ENCODE peak calls at places on chromosomes 1 and 21, in nine cellular contexts. Z is IMR-90, E is A549, R is AG04450, L is breast epithelium, F is nephron progenitor cell, G is progenitor cell of endocrine pancreas, D is mammary epithelial cell, J is type B pancreatic cell. T is an unnamed sample.

GRCh38 chr1:66711420-66711819 is 40.8 kb upstream of the DYNLT5 start:
- DNase-seq in Z (no peak), E (peak; percentile 3), R (no peak), L (no peak), F (no peak), G (no peak), D (no peak), J (no peak), T (no peak)

GRCh38 chr1:26961826-26962225 is 1.6 kb upstream of the KDF1 start:
- DNase-seq in Z (peak; percentile 98), E (peak; percentile 61), R (peak; percentile 91), L (no peak), F (no peak), G (no peak), D (peak; percentile 87), J (no peak), T (peak; percentile 92)

GRCh38 chr1:186978596-186979556 is 150.1 kb downstream of the PLA2G4A start:
- DNase-seq in Z (no peak), E (no peak), R (no peak), L (no peak), F (no peak), G (no peak), D (no peak), J (no peak), T (no peak)

GRCh38 chr21:36696640-36697472 is 2.1 kb upstream of the SIM2 start:
- DNase-seq in Z (peak; percentile 6), E (no peak), R (no peak), L (no peak), F (no peak), G (no peak), D (no peak), J (no peak), T (no peak)

GRCh38 chr1:151237678-151238466 is 16.7 kb upstream of the PSMD4 start:
- DNase-seq in Z (no peak), E (no peak), R (no peak), L (no peak), F (no peak), G (no peak), D (no peak), J (no peak), T (no peak)

GRCh38 chr1:48916121-48917069 is 139.7 kb upstream of the BEND5 start:
- DNase-seq in Z (peak; percentile 2), E (peak; percentile 71), R (no peak), L (peak; percentile 28), F (peak; percentile 12), G (no peak), D (peak; percentile 61), J (no peak), T (no peak)

GRCh38 chr1:113416515-113416914 is 26.2 kb downstream of the MAGI3 start:
- DNase-seq in Z (no peak), E (no peak), R (no peak), L (no peak), F (no peak), G (no peak), D (no peak), J (no peak), T (no peak)

GRCh38 chr1:156385534-156386031 is 16.6 kb downstream of the RHBG start:
- DNase-seq in Z (peak; percentile 68), E (peak; percentile 70), R (peak; percentile 33), L (no peak), F (peak; percentile 84), G (peak; percentile 71), D (peak; percentile 32), J (no peak), T (peak; percentile 45)

GRCh38 chr21:14989359-14989758 is 75.4 kb downstream of the NRIP1 start:
- DNase-seq in Z (peak; percentile 77), E (no peak), R (peak; percentile 41), L (no peak), F (no peak), G (no peak), D (no peak), J (no peak), T (no peak)

GRCh38 chr1:236117710-236118109 is 24.6 kb upstream of the GPR137B start:
- DNase-seq in Z (no peak), E (no peak), R (no peak), L (no peak), F (no peak), G (no peak), D (no peak), J (no peak), T (no peak)

GRCh38 chr1:22570140-22570909 is 7.0 kb downstream of the EPHA8 start:
- DNase-seq in Z (no peak), E (no peak), R (no peak), L (no peak), F (no peak), G (no peak), D (no peak), J (no peak), T (no peak)

GRCh38 chr1:243598433-243598832 is 251.6 kb downstream of the AKT3 start:
- DNase-seq in Z (peak; percentile 93), E (peak; percentile 39), R (peak; percentile 54), L (no peak), F (no peak), G (no peak), D (peak; percentile 90), J (no peak), T (peak; percentile 89)

GRCh38 chr1:9314711-9315379 is 22.2 kb downstream of the SPSB1 start:
- DNase-seq in Z (no peak), E (no peak), R (no peak), L (no peak), F (no peak), G (no peak), D (no peak), J (no peak), T (no peak)

GRCh38 chr1:6440198-6441126 is 15.9 kb downstream of the ESPN start:
- DNase-seq in Z (peak; percentile 22), E (peak; percentile 37), R (no peak), L (no peak), F (peak; percentile 81), G (peak; percentile 55), D (peak; percentile 73), J (no peak), T (peak; percentile 21)

GRCh38 chr1:67889940-67890567 is 56.8 kb upstream of the GNG12 start:
- DNase-seq in Z (peak; percentile 93), E (peak; percentile 69), R (peak; percentile 49), L (no peak), F (no peak), G (no peak), D (peak; percentile 84), J (no peak), T (peak; percentile 79)

GRCh38 chr1:26851106-26851684 is 11.8 kb upstream of the SFN start:
- DNase-seq in Z (no peak), E (no peak), R (no peak), L (no peak), F (no peak), G (no peak), D (no peak), J (no peak), T (no peak)

GRCh38 chr1:30380625-30380984 is 342.8 kb downstream of the MATN1 start:
- DNase-seq in Z (no peak), E (no peak), R (no peak), L (no peak), F (no peak), G (no peak), D (no peak), J (no peak), T (no peak)

DNA sequence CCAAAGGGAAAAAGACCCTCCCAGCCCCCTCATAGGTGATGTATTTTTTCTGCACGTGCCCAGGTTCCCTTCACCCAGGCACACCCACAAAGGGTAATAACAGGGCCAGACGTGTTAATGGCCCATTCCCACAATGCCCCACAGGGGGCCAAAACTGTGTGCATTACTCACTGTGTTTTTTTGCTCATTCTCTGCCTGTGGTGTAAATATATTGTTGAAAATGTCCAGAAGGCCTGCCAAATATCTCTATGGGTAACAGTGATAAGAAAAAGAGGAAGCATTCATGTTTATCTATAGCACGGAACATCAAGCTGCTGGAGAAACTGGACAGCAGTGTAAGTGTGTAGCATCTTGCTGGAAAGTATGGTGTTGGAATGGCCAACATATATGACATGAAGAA is 21.9 kb downstream of the RHEX start:
- DNase-seq in Z (no peak), E (no peak), R (no peak), L (no peak), F (no peak), G (no peak), D (no peak), J (no peak), T (no peak)
- TF ChIP-seq CTCF in Z (no peak), E (no peak), R (no peak), L (no peak), F (no peak), G (no peak), D (no peak), J (peak; percentile 51), T (peak; percentile 27)

DNA sequence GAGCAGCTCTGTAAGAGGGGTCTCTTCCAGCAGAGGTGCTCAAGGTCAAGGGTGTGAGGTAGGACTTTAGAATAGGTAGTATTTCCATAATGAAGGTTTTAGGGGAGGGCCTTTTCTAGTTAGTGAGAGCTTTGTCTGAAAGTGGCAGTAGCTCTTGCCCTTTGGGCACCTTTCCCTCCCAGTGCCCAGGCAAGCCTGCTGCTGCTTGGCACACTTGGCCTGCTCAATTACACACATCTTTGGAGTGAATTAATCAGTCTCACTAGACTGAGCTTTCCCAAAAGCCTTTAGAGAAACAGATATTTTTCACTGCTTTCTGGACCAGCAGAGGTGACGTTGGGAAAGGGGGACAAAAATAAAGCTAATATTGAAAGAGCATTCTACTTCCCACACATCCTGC is 48.0 kb downstream of the MAB21L3 start:
- DNase-seq in Z (no peak), E (no peak), R (no peak), L (no peak), F (no peak), G (no peak), D (no peak), J (no peak), T (no peak)
- TF ChIP-seq CTCF in Z (no peak), E (no peak), R (no peak), L (no peak), F (no peak), G (no peak), D (no peak), J (no peak), T (no peak)

DNA sequence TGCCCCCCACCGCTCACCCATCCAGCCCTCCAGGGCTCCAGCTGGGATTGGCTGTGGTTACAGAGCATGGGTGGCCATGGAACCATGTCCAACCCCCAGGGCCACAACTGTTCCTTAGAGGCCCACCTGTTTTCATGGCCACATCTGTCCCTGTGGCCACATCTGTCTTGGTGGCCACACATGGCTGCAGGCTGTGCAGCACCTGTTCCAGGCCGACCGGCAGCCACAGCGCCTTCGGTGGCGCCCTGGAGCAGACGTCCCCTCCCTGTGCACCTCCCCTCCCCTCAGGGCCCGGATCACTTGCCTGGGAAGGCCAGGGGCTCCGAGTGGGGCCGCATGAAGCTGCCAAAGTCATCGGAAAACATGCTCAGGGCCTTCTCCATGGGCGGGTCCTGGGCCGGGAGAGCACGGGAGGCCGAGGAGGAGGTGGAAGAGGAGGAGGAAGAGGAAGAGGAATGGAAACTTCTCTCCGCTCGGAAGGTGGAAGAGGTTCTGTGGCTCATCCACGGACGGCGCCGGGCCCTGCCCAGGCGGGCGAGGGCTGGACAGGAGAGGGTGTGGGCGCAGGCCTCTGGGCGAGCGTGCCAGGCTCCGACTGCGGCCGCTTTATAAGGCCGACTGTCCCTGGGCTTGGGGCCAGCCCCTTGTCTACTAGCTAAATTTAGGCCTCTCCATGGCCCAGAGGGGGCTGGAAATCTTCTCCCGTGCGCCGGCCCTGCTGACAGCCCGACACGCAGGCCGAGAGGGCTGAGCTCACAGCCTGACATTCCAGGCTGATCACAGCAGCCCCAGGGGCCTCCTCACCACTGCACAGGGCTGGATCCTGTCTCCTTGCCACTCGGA is at the start of gene HSPB7:
- DNase-seq in Z (peak; percentile 52), E (no peak), R (no peak), L (peak; percentile 54), F (peak; percentile 50), G (no peak), D (no peak), J (no peak), T (peak; percentile 73)
- TF ChIP-seq CTCF in Z (no peak), E (no peak), R (no peak), L (no peak), F (no peak), G (peak; percentile 24), D (no peak), J (no peak), T (peak; percentile 14)

GRCh38 chr1:3899776-3900149 is 309 bp downstream of the C1orf174 start:
- DNase-seq in Z (no peak), E (no peak), R (no peak), L (no peak), F (no peak), G (peak; percentile 42), D (no peak), J (no peak), T (no peak)
- TF ChIP-seq CTCF in Z (no peak), E (no peak), R (no peak), L (no peak), F (no peak), G (no peak), D (no peak), J (peak; percentile 34), T (no peak)